ENCODE peak calls at places on chromosomes 12 and 14, in nine cellular contexts. J is NT2/D1; V is GOT3; O is cardiac muscle cell; R is hippocampal formation; I is HCT116; T is nephron progenitor cell; S is stimulated activated CD8-positive, alpha-beta memory T cell treated with anti-CD3 and anti-CD28 coated beads, Interleukin-4, amount 100 ng/mL, for 48 hours; Z is SHP77. A is an unnamed sample.
A peak's percentile ranks its signal among the peaks of the same experiment; 100 is the strongest.

GRCh38 chr14:69712637-69713088 is 54.3 kb upstream of the SRSF5 start:
- DNase-seq in J (no peak), V (no peak), O (no peak), R (no peak), I (no peak), T (peak; percentile 43), S (no peak), Z (peak; percentile 61), A (no peak)

GRCh38 chr12:122614839-122615238 is 87.8 kb downstream of the KNTC1 start:
- DNase-seq in J (no peak), V (no peak), O (no peak), R (no peak), I (no peak), T (no peak), S (no peak), Z (no peak), A (no peak)

GRCh38 chr12:131943876-131944275 is 5.9 kb upstream of the EP400 start:
- DNase-seq in J (no peak), V (no peak), O (no peak), R (no peak), I (no peak), T (no peak), S (no peak), Z (no peak), A (no peak)

GRCh38 chr12:46933947-46934346 is 108.2 kb upstream of the SLC38A4 start:
- DNase-seq in J (peak; percentile 25), V (no peak), O (peak; percentile 77), R (no peak), I (no peak), T (no peak), S (no peak), Z (peak; percentile 35), A (peak; percentile 27)

GRCh38 chr14:103186241-103186835 is 63.1 kb downstream of the TNFAIP2 start:
- DNase-seq in J (no peak), V (no peak), O (no peak), R (no peak), I (no peak), T (no peak), S (no peak), Z (no peak), A (no peak)

GRCh38 chr14:59882957-59883356 is 12.4 kb upstream of the RTN1 start:
- DNase-seq in J (no peak), V (no peak), O (no peak), R (no peak), I (peak; percentile 4), T (no peak), S (no peak), Z (no peak), A (no peak)

GRCh38 chr14:53295985-53296582 is 143.0 kb upstream of the DDHD1 start:
- DNase-seq in J (peak; percentile 5), V (no peak), O (peak; percentile 60), R (peak; percentile 23), I (peak; percentile 23), T (peak; percentile 28), S (no peak), Z (peak; percentile 24), A (peak; percentile 58)

GRCh38 chr12:9115731-9116689 is at the start of gene A2M:
- DNase-seq in J (no peak), V (no peak), O (peak; percentile 65), R (no peak), I (no peak), T (no peak), S (no peak), Z (no peak), A (peak; percentile 43)

GRCh38 chr12:104049278-104050257 is at the start of gene GLT8D2:
- DNase-seq in J (no peak), V (no peak), O (peak; percentile 84), R (no peak), I (no peak), T (peak; percentile 77), S (no peak), Z (no peak), A (no peak)

GRCh38 chr12:113515082-113515856 is 43.6 kb upstream of the LHX5 start:
- DNase-seq in J (peak; percentile 81), V (no peak), O (no peak), R (no peak), I (no peak), T (no peak), S (no peak), Z (no peak), A (no peak)

GRCh38 chr12:123036471-123037285 is 56.2 kb downstream of the ARL6IP4 start:
- DNase-seq in J (no peak), V (no peak), O (no peak), R (no peak), I (no peak), T (no peak), S (no peak), Z (no peak), A (no peak)